ENCODE peak calls at places on chromosomes 3 and 15, in nine cellular contexts. U, S, K, V, Q, Z, L, A and W are unnamed samples.

GRCh38 chr3:153166206-153166605 is 4.2 kb downstream of the RAP2B start:
- DNase-seq in U (no peak), S (peak), K (peak), V (no peak), Q (no peak), Z (no peak), L (no peak), A (no peak), W (no peak)

GRCh38 chr3:134611516-134611915 is 39.3 kb downstream of the KY start:
- DNase-seq in U (no peak), S (no peak), K (no peak), V (no peak), Q (no peak), Z (no peak), L (no peak), A (no peak), W (no peak)

GRCh38 chr15:82569834-82570233 is 29.6 kb upstream of the RPS17 start:
- DNase-seq in U (no peak), S (no peak), K (no peak), V (no peak), Q (no peak), Z (no peak), L (no peak), A (no peak), W (no peak)

GRCh38 chr15:65156692-65157091 is 23.1 kb upstream of the PDCD7 start:
- DNase-seq in U (no peak), S (no peak), K (no peak), V (no peak), Q (no peak), Z (no peak), L (no peak), A (no peak), W (no peak)

GRCh38 chr15:40932146-40932545 is 3.0 kb downstream of the DLL4 start:
- DNase-seq in U (no peak), S (no peak), K (no peak), V (no peak), Q (no peak), Z (no peak), L (no peak), A (no peak), W (no peak)

GRCh38 chr3:196518999-196519737 is 4.0 kb upstream of the SMCO1 start:
- DNase-seq in U (peak), S (peak), K (peak), V (peak), Q (peak), Z (peak), L (peak), A (peak), W (peak)

GRCh38 chr3:179113903-179114302 is 34.3 kb upstream of the PIK3CA start:
- DNase-seq in U (no peak), S (no peak), K (peak), V (no peak), Q (no peak), Z (no peak), L (no peak), A (no peak), W (no peak)

GRCh38 chr3:97952280-97952679 is 20.0 kb downstream of the RIOX2 start:
- DNase-seq in U (no peak), S (no peak), K (peak), V (peak), Q (no peak), Z (no peak), L (no peak), A (peak), W (no peak)

GRCh38 chr3:140942221-140943104 is 827 bp downstream of the SLC25A36 start:
- DNase-seq in U (peak), S (peak), K (peak), V (peak), Q (peak), Z (peak), L (no peak), A (peak), W (peak)

GRCh38 chr15:75027551-75027950 is 4.2 kb downstream of the PPCDC start:
- DNase-seq in U (no peak), S (no peak), K (no peak), V (no peak), Q (no peak), Z (no peak), L (no peak), A (no peak), W (no peak)

GRCh38 chr3:116815831-116816588 is 106.4 kb downstream of the TUSC7 start:
- DNase-seq in U (no peak), S (no peak), K (no peak), V (no peak), Q (no peak), Z (no peak), L (no peak), A (no peak), W (no peak)

GRCh38 chr3:36065321-36065720 is 315.0 kb upstream of the STAC start:
- DNase-seq in U (no peak), S (no peak), K (no peak), V (no peak), Q (no peak), Z (no peak), L (no peak), A (no peak), W (no peak)

GRCh38 chr3:38627956-38628355 is 21.5 kb downstream of the SCN5A start:
- DNase-seq in U (peak), S (peak), K (peak), V (no peak), Q (no peak), Z (no peak), L (no peak), A (no peak), W (peak)

GRCh38 chr3:81003008-81003407 is 758.4 kb downstream of the GBE1 start:
- DNase-seq in U (no peak), S (no peak), K (no peak), V (no peak), Q (no peak), Z (no peak), L (no peak), A (no peak), W (no peak)

GRCh38 chr3:114848087-114848486 is 299.0 kb downstream of the ZBTB20 start:
- DNase-seq in U (no peak), S (peak), K (no peak), V (no peak), Q (no peak), Z (no peak), L (no peak), A (no peak), W (no peak)

GRCh38 chr3:43373588-43373935 is 87.2 kb downstream of the SNRK start:
- DNase-seq in U (no peak), S (no peak), K (no peak), V (peak), Q (no peak), Z (no peak), L (no peak), A (no peak), W (no peak)

GRCh38 chr15:97963779-97964178 is 3.3 kb downstream of the ARRDC4 start:
- DNase-seq in U (no peak), S (no peak), K (no peak), V (no peak), Q (peak), Z (no peak), L (no peak), A (no peak), W (no peak)

GRCh38 chr3:12963869-12964712 is 109.1 kb downstream of the IQSEC1 start:
- DNase-seq in U (no peak), S (peak), K (no peak), V (no peak), Q (no peak), Z (no peak), L (no peak), A (no peak), W (no peak)

GRCh38 chr15:40582726-40583246 is 11.3 kb upstream of the KNL1 start:
- DNase-seq in U (no peak), S (peak), K (no peak), V (no peak), Q (peak), Z (no peak), L (peak), A (no peak), W (no peak)

GRCh38 chr3:48433472-48434118 is 3.7 kb upstream of the PLXNB1 start:
- DNase-seq in U (no peak), S (peak), K (no peak), V (peak), Q (no peak), Z (no peak), L (no peak), A (no peak), W (no peak)

GRCh38 chr3:178508443-178508825 is 27.8 kb upstream of the KCNMB2 start:
- DNase-seq in U (no peak), S (no peak), K (no peak), V (no peak), Q (no peak), Z (no peak), L (no peak), A (no peak), W (no peak)

GRCh38 chr3:131711114-131711786 is 208.5 kb upstream of the MRPL3 start:
- DNase-seq in U (no peak), S (no peak), K (no peak), V (no peak), Q (no peak), Z (no peak), L (no peak), A (no peak), W (no peak)

GRCh38 chr3:195119461-195120198 is 151.3 kb downstream of the XXYLT1 start:
- DNase-seq in U (peak), S (peak), K (peak), V (peak), Q (no peak), Z (no peak), L (no peak), A (no peak), W (no peak)

GRCh38 chr3:142624725-142625440 is 28.7 kb downstream of the PLS1 start:
- DNase-seq in U (no peak), S (no peak), K (no peak), V (no peak), Q (no peak), Z (no peak), L (no peak), A (no peak), W (no peak)

GRCh38 chr15:36907295-36907694 is 193.1 kb downstream of the MEIS2 start:
- DNase-seq in U (no peak), S (no peak), K (no peak), V (no peak), Q (no peak), Z (no peak), L (no peak), A (no peak), W (no peak)

GRCh38 chr3:22713936-22714335 is 489.2 kb upstream of the UBE2E2 start:
- DNase-seq in U (no peak), S (no peak), K (peak), V (peak), Q (no peak), Z (no peak), L (no peak), A (no peak), W (no peak)

GRCh38 chr3:16813336-16813735 is 71.4 kb upstream of the PLCL2 start:
- DNase-seq in U (no peak), S (no peak), K (no peak), V (no peak), Q (no peak), Z (no peak), L (no peak), A (no peak), W (no peak)

GRCh38 chr15:67458449-67458848 is 62.5 kb upstream of the C15orf61 start:
- DNase-seq in U (no peak), S (no peak), K (no peak), V (no peak), Q (no peak), Z (no peak), L (no peak), A (no peak), W (no peak)

GRCh38 chr3:194937144-194937543 is 251.5 kb downstream of the FAM43A start:
- DNase-seq in U (no peak), S (no peak), K (no peak), V (no peak), Q (no peak), Z (no peak), L (no peak), A (no peak), W (no peak)

GRCh38 chr3:57169872-57170623 is 4.9 kb upstream of the IL17RD start:
- DNase-seq in U (peak), S (peak), K (peak), V (peak), Q (peak), Z (peak), L (peak), A (peak), W (peak)

GRCh38 chr15:66193066-66193465 is 60.5 kb downstream of the MEGF11 start:
- DNase-seq in U (no peak), S (no peak), K (no peak), V (peak), Q (no peak), Z (no peak), L (no peak), A (no peak), W (no peak)

GRCh38 chr3:42923606-42924005 is 17.7 kb downstream of the ZNF662 start:
- DNase-seq in U (no peak), S (no peak), K (no peak), V (no peak), Q (no peak), Z (no peak), L (no peak), A (no peak), W (no peak)

GRCh38 chr15:77629070-77630030 is 3.4 kb downstream of the LINGO1 start:
- DNase-seq in U (no peak), S (no peak), K (no peak), V (no peak), Q (no peak), Z (no peak), L (no peak), A (no peak), W (no peak)

GRCh38 chr15:77632760-77633133 is at the start of gene LINGO1:
- DNase-seq in U (peak), S (no peak), K (no peak), V (no peak), Q (no peak), Z (peak), L (no peak), A (no peak), W (no peak)

GRCh38 chr15:77631790-77632551 is 741 bp downstream of the LINGO1 start:
- DNase-seq in U (peak), S (no peak), K (no peak), V (no peak), Q (peak), Z (no peak), L (no peak), A (no peak), W (no peak)

GRCh38 chr15:77630064-77630463 is 2.6 kb downstream of the LINGO1 start:
- DNase-seq in U (no peak), S (no peak), K (no peak), V (no peak), Q (no peak), Z (no peak), L (no peak), A (no peak), W (no peak)

DNA sequence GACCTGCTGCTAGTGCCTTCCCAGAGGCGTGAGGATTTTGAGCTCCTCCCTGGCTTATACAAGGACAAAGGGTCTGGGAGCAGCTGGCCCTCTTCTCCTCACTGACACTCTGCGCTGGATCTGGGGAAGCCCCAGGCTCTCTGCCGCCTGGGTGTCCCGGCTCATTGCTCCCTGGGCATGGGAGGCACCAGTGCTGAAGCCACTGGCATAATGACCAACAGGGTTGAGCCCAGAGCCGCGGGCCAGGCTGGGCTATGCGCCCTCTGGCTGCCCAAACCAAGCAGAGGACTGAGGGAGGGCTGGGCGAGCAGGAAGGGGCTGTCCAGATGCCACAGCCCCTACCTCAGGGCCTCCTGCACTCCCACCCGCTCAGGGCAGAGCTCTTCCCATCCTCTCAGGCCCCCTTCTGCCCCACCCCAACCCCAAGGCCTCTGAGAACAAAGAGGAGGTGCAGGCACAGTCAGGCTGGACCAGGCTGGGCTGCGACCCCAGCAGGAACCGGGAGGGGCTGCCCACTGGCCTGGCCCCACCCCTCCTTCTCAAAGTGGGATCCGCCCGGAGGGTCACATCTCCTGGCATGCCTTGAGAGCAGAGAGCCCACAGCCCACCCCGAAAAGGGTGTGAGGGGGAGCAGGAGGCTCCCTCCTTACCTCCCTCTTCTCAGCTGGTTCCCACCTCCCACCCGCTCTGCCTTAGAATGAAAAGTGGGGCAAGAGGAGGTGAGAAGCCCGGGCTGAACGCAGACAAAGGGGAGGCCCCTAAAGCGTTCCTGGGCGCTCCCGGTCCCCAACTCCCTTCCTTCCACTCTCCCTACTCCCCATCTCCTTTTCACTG is 1.5 kb downstream of the LINGO1 start:
- DNase-seq in U (peak), S (peak), K (no peak), V (no peak), Q (no peak), Z (no peak), L (no peak), A (no peak), W (no peak)
- TF ChIP-seq CTCF in U (no peak), S (peak), K (peak), V (peak), Q (no peak), Z (peak), L (no peak), A (no peak), W (no peak)

DNA sequence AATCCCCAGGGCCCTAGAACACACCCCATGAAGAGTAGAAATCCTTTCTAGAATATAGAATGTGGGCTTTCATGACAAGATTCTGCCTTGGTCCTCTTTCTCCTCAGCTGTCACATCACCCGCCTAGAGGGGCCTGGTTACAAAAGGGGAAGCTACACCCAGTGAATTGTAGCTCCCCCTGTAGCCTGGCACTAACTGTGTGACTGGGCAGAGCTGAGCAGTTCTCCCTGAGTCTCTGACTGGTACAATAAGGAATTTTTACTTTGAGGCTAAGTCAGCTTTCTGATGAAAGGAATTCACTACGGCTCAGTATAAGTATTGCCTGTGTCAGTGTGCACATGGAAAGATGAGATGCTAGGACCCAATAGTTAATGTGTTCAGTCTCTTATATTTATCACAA is 28.7 kb upstream of the ZNF148 start:
- DNase-seq in U (no peak), S (no peak), K (peak), V (peak), Q (no peak), Z (no peak), L (no peak), A (no peak), W (no peak)
- TF ChIP-seq CTCF in U (no peak), S (no peak), K (peak), V (peak), Q (no peak), Z (no peak), L (no peak), A (no peak), W (no peak)

DNA sequence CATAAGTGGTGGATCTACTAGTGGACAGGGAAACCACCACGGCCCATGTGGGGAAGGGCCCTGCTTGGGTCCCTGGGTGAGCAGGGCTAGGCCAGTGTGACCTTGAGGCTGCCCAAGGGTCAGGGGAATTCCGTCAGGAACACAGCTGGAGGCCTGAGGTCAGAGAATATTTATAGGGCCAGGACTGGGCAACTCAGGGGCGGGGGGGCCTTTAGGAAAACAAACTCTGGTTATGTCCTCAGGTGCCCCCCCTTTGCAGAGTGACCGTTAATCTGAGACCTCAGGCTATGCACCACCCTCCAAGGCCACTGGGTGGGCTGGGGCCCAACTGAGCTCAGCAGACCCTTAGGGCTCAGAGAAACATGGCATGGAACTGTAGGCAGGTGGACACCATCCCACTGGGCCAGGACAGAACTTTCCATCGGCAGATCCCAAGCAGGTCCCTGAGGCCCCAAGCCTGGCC is 2.5 kb downstream of the TWF2 start:
- DNase-seq in U (no peak), S (no peak), K (no peak), V (no peak), Q (no peak), Z (no peak), L (no peak), A (peak), W (no peak)
- TF ChIP-seq CTCF in U (no peak), S (no peak), K (peak), V (no peak), Q (no peak), Z (no peak), L (peak), A (no peak), W (no peak)

DNA sequence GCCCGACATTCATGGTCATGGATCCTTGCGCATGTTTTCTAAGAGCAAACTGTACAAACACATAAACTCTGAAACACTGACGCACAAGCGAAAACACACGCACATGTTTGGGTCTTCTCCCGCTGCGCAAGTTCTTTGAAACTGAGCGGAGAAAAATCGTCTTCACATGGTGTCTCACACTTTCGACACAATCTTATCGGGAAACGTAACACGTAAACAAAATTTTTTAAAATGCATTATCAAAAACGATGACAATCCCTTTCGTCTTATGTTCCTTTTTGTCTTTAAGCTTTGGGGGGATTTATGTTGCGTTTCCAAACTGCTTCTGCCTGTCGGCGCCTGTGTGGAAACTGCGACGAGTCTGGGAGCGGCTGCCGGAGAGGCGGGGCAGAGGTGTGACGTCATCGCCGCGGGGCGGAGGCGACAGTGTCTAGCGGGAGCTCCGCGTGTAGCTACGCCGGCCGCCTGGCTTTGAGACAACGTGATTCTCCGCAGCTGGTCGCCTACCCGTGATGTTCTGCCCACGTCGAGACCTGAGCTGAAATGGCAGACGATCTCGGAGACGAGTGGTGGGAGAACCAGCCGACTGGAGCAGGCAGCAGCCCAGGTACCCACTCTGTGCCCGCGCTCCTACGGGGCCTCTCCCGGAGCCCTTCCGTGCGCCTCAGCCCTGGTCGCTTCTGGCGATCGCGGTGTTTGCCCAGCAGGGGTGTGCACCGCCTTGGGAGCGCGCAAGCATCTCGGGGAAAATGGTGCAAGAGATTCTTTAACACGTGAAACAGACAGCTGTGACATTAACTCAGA is at the start of gene CMSS1:
- DNase-seq in U (peak), S (peak), K (peak), V (peak), Q (peak), Z (peak), L (peak), A (peak), W (peak)
- TF ChIP-seq CTCF in U (no peak), S (peak), K (peak), V (peak), Q (no peak), Z (no peak), L (no peak), A (peak), W (peak)